ENCODE peak calls at places on chromosomes 7 and 10, in ten cellular contexts. C is GM12865, S is spleen, V is stomach, L is astrocyte of the spinal cord, X is PC-3, B is heart left ventricle, K is HFF-Myc, J is body of pancreas, Y is epithelial cell of proximal tubule. Q is an unnamed sample.

GRCh38 chr10:112904000-112904399 is 46.0 kb upstream of the TCF7L2 start:
- DNase-seq in C (no peak), S (no peak), V (no peak), L (peak), X (peak), B (no peak), K (peak), J (no peak), Y (no peak), Q (no peak)

GRCh38 chr7:105678811-105679495 is 97.7 kb upstream of the EFCAB10 start:
- DNase-seq in C (peak), S (peak), V (peak), L (no peak), X (peak), B (peak), K (no peak), J (peak), Y (no peak), Q (peak)

GRCh38 chr10:58017719-58018367 is 249.9 kb downstream of the IPMK start:
- DNase-seq in C (no peak), S (no peak), V (no peak), L (peak), X (peak), B (no peak), K (peak), J (no peak), Y (no peak), Q (no peak)

GRCh38 chr10:11525503-11525902 is 85.9 kb downstream of the USP6NL start:
- DNase-seq in C (no peak), S (no peak), V (no peak), L (no peak), X (no peak), B (peak), K (no peak), J (peak), Y (no peak), Q (no peak)

GRCh38 chr10:95384011-95384704 is 93.4 kb upstream of the PDLIM1 start:
- DNase-seq in C (no peak), S (no peak), V (no peak), L (no peak), X (no peak), B (no peak), K (no peak), J (no peak), Y (no peak), Q (no peak)

GRCh38 chr10:49253340-49253739 is 45.6 kb upstream of the C10orf71 start:
- DNase-seq in C (no peak), S (no peak), V (no peak), L (no peak), X (no peak), B (no peak), K (no peak), J (no peak), Y (no peak), Q (no peak)

GRCh38 chr7:959271-959670 is 4.8 kb upstream of the ADAP1 start:
- DNase-seq in C (no peak), S (peak), V (no peak), L (no peak), X (no peak), B (no peak), K (no peak), J (no peak), Y (no peak), Q (no peak)

GRCh38 chr10:86668297-86669165 is at the start of gene LDB3:
- DNase-seq in C (peak), S (no peak), V (peak), L (peak), X (peak), B (peak), K (no peak), J (no peak), Y (no peak), Q (no peak)

GRCh38 chr10:22713853-22714523 is 390 bp downstream of the PIP4K2A start:
- DNase-seq in C (peak), S (peak), V (no peak), L (no peak), X (peak), B (peak), K (no peak), J (peak), Y (no peak), Q (peak)

GRCh38 chr10:78025685-78026364 is 3.5 kb downstream of the POLR3A start:
- DNase-seq in C (no peak), S (no peak), V (no peak), L (peak), X (peak), B (no peak), K (no peak), J (no peak), Y (peak), Q (no peak)

GRCh38 chr10:78852856-78853255 is 215.9 kb upstream of the ZMIZ1 start:
- DNase-seq in C (peak), S (no peak), V (peak), L (no peak), X (peak), B (no peak), K (no peak), J (peak), Y (no peak), Q (peak)

GRCh38 chr7:126495001-126495400 is 757.7 kb downstream of the GRM8 start:
- DNase-seq in C (no peak), S (no peak), V (no peak), L (no peak), X (no peak), B (peak), K (no peak), J (peak), Y (no peak), Q (no peak)

GRCh38 chr10:126459032-126459831 is 71.0 kb upstream of the ADAM12 start:
- DNase-seq in C (no peak), S (no peak), V (no peak), L (peak), X (peak), B (no peak), K (no peak), J (no peak), Y (peak), Q (no peak)

GRCh38 chr10:59064759-59065498 is 111.5 kb upstream of the PHYHIPL start:
- DNase-seq in C (no peak), S (no peak), V (no peak), L (no peak), X (no peak), B (no peak), K (no peak), J (no peak), Y (no peak), Q (no peak)

GRCh38 chr7:636396-636795 is 90.1 kb upstream of the DNAAF5 start:
- DNase-seq in C (no peak), S (no peak), V (peak), L (no peak), X (peak), B (no peak), K (no peak), J (peak), Y (no peak), Q (no peak)

GRCh38 chr10:103584216-103585010 is 90.9 kb downstream of the NEURL1 start:
- DNase-seq in C (no peak), S (peak), V (no peak), L (no peak), X (no peak), B (peak), K (no peak), J (no peak), Y (no peak), Q (no peak)
- H3K4me3 ChIP-seq in C (no peak), S (peak), V (peak), L (peak), X (no peak), B (peak), K (peak), J (no peak), Y (no peak), Q (peak)

DNA sequence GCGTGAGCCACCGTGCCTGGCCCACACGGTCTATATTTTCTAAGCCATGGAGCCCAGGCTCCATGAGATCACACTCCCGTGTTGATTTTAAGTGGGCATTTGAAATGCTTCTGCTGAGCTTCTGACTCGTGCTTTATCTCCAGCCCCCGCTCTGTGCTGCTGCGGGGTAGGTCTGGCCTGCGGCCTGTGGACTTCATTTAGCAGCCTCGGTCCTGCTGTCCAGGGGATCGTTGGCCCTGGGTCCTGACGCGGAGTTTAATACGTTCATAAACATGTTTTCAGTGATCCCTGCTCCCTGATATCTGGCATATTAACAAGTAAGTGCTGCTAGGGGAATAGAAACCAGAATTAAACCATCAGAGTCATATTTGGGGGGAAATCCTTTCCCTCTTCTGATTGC is 540.3 kb upstream of the MGMT start:
- DNase-seq in C (no peak), S (no peak), V (no peak), L (no peak), X (no peak), B (peak), K (no peak), J (no peak), Y (no peak), Q (no peak)
- TF ChIP-seq CTCF in C (no peak), S (no peak), V (no peak), L (no peak), X (no peak), B (no peak), K (no peak), J (no peak), Y (no peak), Q (no peak)

GRCh38 chr10:60733189-60733815 is 45.0 kb upstream of the CDK1 start:
- DNase-seq in C (peak), S (peak), V (peak), L (no peak), X (peak), B (no peak), K (no peak), J (peak), Y (no peak), Q (peak)
- H3K4me3 ChIP-seq in C (peak), S (peak), V (peak), L (peak), X (peak), B (peak), K (peak), J (peak), Y (peak), Q (peak)

GRCh38 chr7:47483604-47484273 is 98.2 kb downstream of the TNS3 start:
- DNase-seq in C (no peak), S (peak), V (no peak), L (peak), X (peak), B (no peak), K (no peak), J (no peak), Y (no peak), Q (no peak)
- TF ChIP-seq CTCF in C (no peak), S (no peak), V (no peak), L (peak), X (peak), B (peak), K (peak), J (no peak), Y (peak), Q (no peak)

GRCh38 chr7:50781371-50781770 is 1.3 kb downstream of the GRB10 start:
- DNase-seq in C (no peak), S (no peak), V (no peak), L (no peak), X (no peak), B (peak), K (no peak), J (no peak), Y (no peak), Q (no peak)

GRCh38 chr7:50781894-50782293 is 802 bp downstream of the GRB10 start:
- DNase-seq in C (no peak), S (no peak), V (no peak), L (no peak), X (no peak), B (no peak), K (no peak), J (no peak), Y (no peak), Q (no peak)

GRCh38 chr7:50783304-50783703 is 608 bp upstream of the GRB10 start:
- DNase-seq in C (no peak), S (no peak), V (no peak), L (no peak), X (no peak), B (no peak), K (no peak), J (no peak), Y (no peak), Q (no peak)

GRCh38 chr7:50783801-50784507 is 1.3 kb upstream of the GRB10 start:
- DNase-seq in C (no peak), S (no peak), V (no peak), L (peak), X (no peak), B (no peak), K (no peak), J (no peak), Y (no peak), Q (no peak)

GRCh38 chr7:50782376-50783208 is at the start of gene GRB10:
- DNase-seq in C (no peak), S (no peak), V (no peak), L (peak), X (peak), B (peak), K (no peak), J (peak), Y (no peak), Q (no peak)
- H3K4me3 ChIP-seq in C (no peak), S (peak), V (peak), L (peak), X (peak), B (peak), K (peak), J (no peak), Y (peak), Q (peak)

DNA sequence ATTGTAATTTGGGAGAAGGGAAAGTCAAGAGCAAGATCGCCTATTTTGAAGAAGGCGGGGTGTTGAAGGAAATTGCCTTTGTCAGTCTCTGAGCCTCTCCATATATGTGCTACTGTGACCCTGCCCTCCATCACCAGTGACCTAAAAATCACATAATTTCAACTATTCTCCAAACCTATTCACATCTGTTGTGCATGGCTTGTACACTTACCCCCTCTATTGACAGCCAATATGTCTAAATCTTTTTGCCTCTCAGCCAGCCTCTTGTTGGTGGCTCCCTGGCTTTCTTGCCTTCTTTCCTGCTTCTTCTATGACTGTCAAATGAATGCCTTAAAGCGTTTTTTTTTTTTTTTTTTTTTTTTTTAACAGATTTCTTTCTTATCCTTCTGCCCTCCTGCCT is 295.6 kb downstream of the AUTS2 start:
- DNase-seq in C (peak), S (no peak), V (no peak), L (no peak), X (no peak), B (no peak), K (no peak), J (no peak), Y (no peak), Q (no peak)
- TF ChIP-seq CTCF in C (peak), S (no peak), V (no peak), L (peak), X (no peak), B (peak), K (no peak), J (no peak), Y (peak), Q (no peak)

DNA sequence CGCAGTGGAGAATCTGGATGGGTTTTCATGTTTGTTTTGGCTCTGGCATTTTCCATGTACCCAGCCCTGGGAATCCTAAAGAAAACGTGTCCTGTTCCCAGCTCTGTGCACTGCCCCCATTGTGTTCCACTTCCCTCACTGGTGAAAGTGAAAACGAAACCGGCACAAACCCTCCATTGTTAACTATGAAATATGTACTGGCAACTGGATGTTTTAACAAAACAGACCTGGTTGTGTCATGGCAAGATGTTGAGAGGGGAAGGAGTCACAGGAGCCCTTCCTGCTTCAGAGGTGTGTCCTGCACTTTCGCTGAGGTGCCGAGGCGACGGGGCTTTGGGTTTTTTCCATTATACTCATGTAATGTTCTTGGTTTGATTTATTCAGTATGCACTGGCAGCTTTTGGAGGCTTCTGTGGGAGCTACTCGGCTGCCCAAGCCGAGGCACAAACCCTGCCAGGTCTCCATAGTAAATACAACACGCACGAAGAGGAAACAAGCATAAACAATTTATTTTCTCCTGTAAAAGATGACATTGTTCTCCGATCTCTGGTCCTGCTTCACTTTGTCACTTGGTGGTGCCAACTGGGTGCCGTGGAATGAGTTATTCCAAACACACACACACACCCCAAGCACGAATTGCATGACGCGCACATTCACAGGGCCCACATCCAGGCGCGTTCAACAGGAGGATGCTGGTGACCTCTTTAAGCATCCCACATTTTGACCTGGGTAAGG is 118.2 kb downstream of the CDK6 start:
- DNase-seq in C (peak), S (peak), V (peak), L (peak), X (peak), B (peak), K (no peak), J (peak), Y (no peak), Q (peak)
- H3K4me3 ChIP-seq in C (no peak), S (peak), V (peak), L (peak), X (peak), B (peak), K (no peak), J (no peak), Y (peak), Q (peak)

Q was measured in lung.